ENCODE peak calls at places on chromosome 5, in four cellular contexts. G is WTC11, W is GM12878, V is HepG2. O is an unnamed sample.
A peak's percentile ranks its signal among the peaks of the same experiment; 100 is the strongest.

GRCh38 chr5:138639326-138639725 is 64.1 kb upstream of the HSPA9 start:
- DNase-seq in V (no peak), W (no peak), G (no peak), O (no peak)

GRCh38 chr5:76818844-76819831 is at the start of gene F2RL1:
- DNase-seq in V (peak; percentile 81), G (peak; percentile 95), W (no peak), O (peak; percentile 84)

GRCh38 chr5:29897916-29898315 is 1295.6 kb upstream of the CDH6 start:
- DNase-seq in W (no peak), V (no peak), G (no peak), O (no peak)

GRCh38 chr5:152113401-152113800 is 188.8 kb upstream of the GLRA1 start:
- DNase-seq in G (no peak), V (no peak), W (no peak), O (no peak)

GRCh38 chr5:74589204-74590056 is 51.1 kb downstream of the ENC1 start:
- DNase-seq in V (no peak), G (no peak), W (no peak), O (no peak)

GRCh38 chr5:74966151-74967050 is 86.0 kb downstream of the GCNT4 start:
- DNase-seq in W (no peak), G (no peak), V (no peak), O (no peak)

GRCh38 chr5:38932854-38933408 is 87.1 kb downstream of the OSMR start:
- DNase-seq in W (no peak), G (no peak), V (no peak), O (peak; percentile 24)

GRCh38 chr5:160899735-160900134 is 47.7 kb upstream of the ATP10B start:
- DNase-seq in W (no peak), G (peak; percentile 32), V (no peak), O (no peak)

GRCh38 chr5:178312900-178313299 is 80.3 kb upstream of the PHYKPL start:
- DNase-seq in W (no peak), V (no peak), G (no peak), O (no peak)

GRCh38 chr5:3341446-3342240 is 254.0 kb upstream of the IRX1 start:
- DNase-seq in V (no peak), W (no peak), G (no peak), O (no peak)

GRCh38 chr5:170974487-170974886 is 112.7 kb downstream of the RANBP17 start:
- DNase-seq in V (no peak), W (no peak), G (no peak), O (no peak)

GRCh38 chr5:140806834-140807775 is at the start of gene PCDHA4:
- DNase-seq in V (peak; percentile 9), W (no peak), G (peak; percentile 90), O (peak; percentile 17)

GRCh38 chr5:26388946-26389345 is 649.4 kb downstream of the CDH9 start:
- DNase-seq in W (no peak), V (no peak), G (no peak), O (no peak)

GRCh38 chr5:157301066-157301465 is 35.1 kb downstream of the CYFIP2 start:
- DNase-seq in V (no peak), W (no peak), G (no peak), O (no peak)

GRCh38 chr5:157306690-157307089 is 40.8 kb downstream of the CYFIP2 start:
- DNase-seq in G (no peak), W (no peak), V (no peak), O (no peak)

GRCh38 chr5:157303023-157303422 is 37.1 kb downstream of the CYFIP2 start:
- DNase-seq in V (no peak), W (no peak), G (no peak), O (no peak)

GRCh38 chr5:157306092-157306491 is 40.2 kb downstream of the CYFIP2 start:
- DNase-seq in W (no peak), V (no peak), G (no peak), O (no peak)

DNA sequence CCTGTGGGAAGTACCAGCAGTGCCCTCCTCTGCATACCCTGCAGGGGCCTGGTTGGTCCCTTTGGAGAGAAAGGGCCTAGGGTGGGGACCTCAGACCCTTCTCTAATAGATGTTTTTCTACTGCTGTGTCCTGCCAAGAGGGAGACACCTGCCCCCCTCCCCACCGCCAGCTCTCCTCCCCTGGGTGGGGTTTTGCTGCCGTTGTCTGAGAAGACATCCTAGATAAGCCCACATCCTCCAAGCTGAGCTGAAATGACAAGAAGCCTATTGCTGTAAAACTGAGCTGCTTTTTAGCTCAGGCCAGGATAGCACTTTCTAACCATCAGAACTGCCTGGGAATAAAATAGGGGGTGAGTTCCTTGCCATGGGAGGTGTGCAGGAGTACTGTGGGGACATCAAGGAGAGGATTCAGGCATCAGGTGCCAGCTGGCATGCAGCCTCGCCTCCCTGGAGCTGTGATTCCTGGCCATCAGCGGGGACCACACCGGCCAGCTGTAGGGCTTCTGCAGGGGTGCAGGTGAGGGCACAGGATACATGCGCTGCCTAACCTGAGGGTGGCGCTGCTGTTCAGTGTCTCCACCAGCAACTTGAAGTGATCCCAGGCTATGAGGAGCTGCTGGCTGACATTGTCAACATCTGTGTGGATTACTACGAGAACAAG is 37.9 kb downstream of the CYFIP2 start:
- DNase-seq in G (peak; percentile 85), V (no peak), W (no peak), O (peak; percentile 39)
- TF ChIP-seq ETV6 in G (no peak), V (no peak), W (no peak), O (no peak)

GRCh38 chr5:93715776-93716175 is 25.6 kb downstream of the POU5F2 start:
- DNase-seq in V (no peak), G (no peak), W (no peak), O (no peak)

GRCh38 chr5:93717162-93717561 is 24.2 kb downstream of the POU5F2 start:
- DNase-seq in W (no peak), V (peak; percentile 45), G (no peak), O (no peak)

GRCh38 chr5:93721045-93721444 is 20.4 kb downstream of the POU5F2 start:
- DNase-seq in G (no peak), V (no peak), W (no peak), O (no peak)

GRCh38 chr5:93716453-93716852 is 24.9 kb downstream of the POU5F2 start:
- DNase-seq in V (no peak), W (no peak), G (no peak), O (no peak)

GRCh38 chr5:93715327-93715726 is 26.1 kb downstream of the POU5F2 start:
- DNase-seq in V (peak; percentile 5), G (no peak), W (no peak), O (no peak)
- TF ChIP-seq ETV6 in V (no peak), G (no peak), W (no peak), O (no peak)

GRCh38 chr5:115548683-115549082 is 4.1 kb upstream of the FEM1C start:
- DNase-seq in W (no peak), G (no peak), V (no peak), O (no peak)

GRCh38 chr5:115551415-115551814 is 6.8 kb upstream of the FEM1C start:
- DNase-seq in W (no peak), V (no peak), G (no peak), O (peak; percentile 61)

GRCh38 chr5:115553082-115553481 is 8.5 kb upstream of the FEM1C start:
- DNase-seq in V (no peak), G (no peak), W (no peak), O (no peak)

GRCh38 chr5:115545065-115545882 is 699 bp upstream of the FEM1C start:
- DNase-seq in G (no peak), V (no peak), W (no peak), O (no peak)

DNA sequence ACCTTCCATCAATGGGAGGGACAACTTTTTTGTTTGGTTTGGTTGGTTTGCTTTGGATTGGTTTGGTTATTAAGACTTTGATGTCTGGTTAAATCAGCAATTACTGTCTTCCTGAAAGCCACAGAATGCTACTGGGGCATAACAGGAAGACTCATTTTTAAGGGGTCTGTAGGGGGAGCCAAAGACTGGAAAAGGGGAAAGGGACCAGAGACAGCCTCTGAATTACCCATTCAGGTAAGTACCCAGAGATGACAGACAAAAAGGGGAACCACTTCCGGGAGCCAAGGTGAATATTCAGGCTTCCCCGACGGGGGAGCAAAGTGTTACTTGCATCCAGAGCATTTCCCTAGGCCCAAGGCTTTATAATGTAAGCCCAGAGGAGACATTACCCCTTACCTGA is 4.6 kb upstream of the FEM1C start:
- DNase-seq in W (peak; percentile 48), V (peak; percentile 45), G (peak; percentile 51), O (no peak)
- TF ChIP-seq ETV6 in W (no peak), V (no peak), G (no peak), O (no peak)

GRCh38 chr5:60229786-60230185 is 336.3 kb upstream of the PDE4D start:
- DNase-seq in G (no peak), W (no peak), V (no peak), O (no peak)

GRCh38 chr5:60228676-60229075 is 335.1 kb upstream of the PDE4D start:
- DNase-seq in W (no peak), V (no peak), G (no peak), O (no peak)

GRCh38 chr5:60232051-60232794 is 338.7 kb upstream of the PDE4D start:
- DNase-seq in V (no peak), G (no peak), W (no peak), O (no peak)
- TF ChIP-seq ETV6 in V (no peak), G (no peak), W (no peak), O (no peak)

GRCh38 chr5:150487199-150488061 is 20.5 kb upstream of the NDST1 start:
- DNase-seq in G (no peak), W (no peak), V (peak; percentile 80), O (peak; percentile 46)

GRCh38 chr5:150484964-150485769 is 22.8 kb upstream of the NDST1 start:
- DNase-seq in V (peak; percentile 39), W (no peak), G (no peak), O (no peak)

GRCh38 chr5:150485770-150486401 is 22.0 kb upstream of the NDST1 start:
- DNase-seq in W (no peak), G (peak; percentile 67), V (no peak), O (peak; percentile 83)

GRCh38 chr5:150488519-150489357 is 19.2 kb upstream of the NDST1 start:
- DNase-seq in G (no peak), V (no peak), W (no peak), O (peak; percentile 41)

GRCh38 chr5:150486402-150487198 is 21.3 kb upstream of the NDST1 start:
- DNase-seq in W (no peak), G (peak; percentile 86), V (peak; percentile 71), O (peak; percentile 74)
- TF ChIP-seq ETV6 in W (no peak), G (peak; percentile 18), V (no peak), O (no peak)

GRCh38 chr5:80255425-80255751 is 460 bp downstream of the SERINC5 start:
- DNase-seq in V (no peak), G (peak; percentile 54), W (no peak), O (peak; percentile 66)

GRCh38 chr5:80250801-80251200 is 5.0 kb downstream of the SERINC5 start:
- DNase-seq in W (no peak), V (no peak), G (no peak), O (no peak)

GRCh38 chr5:80251636-80252035 is 4.2 kb downstream of the SERINC5 start:
- DNase-seq in W (no peak), V (no peak), G (no peak), O (no peak)

GRCh38 chr5:80255752-80256479 is at the start of gene SERINC5:
- DNase-seq in G (peak; percentile 78), W (no peak), V (peak; percentile 53), O (peak; percentile 88)

DNA sequence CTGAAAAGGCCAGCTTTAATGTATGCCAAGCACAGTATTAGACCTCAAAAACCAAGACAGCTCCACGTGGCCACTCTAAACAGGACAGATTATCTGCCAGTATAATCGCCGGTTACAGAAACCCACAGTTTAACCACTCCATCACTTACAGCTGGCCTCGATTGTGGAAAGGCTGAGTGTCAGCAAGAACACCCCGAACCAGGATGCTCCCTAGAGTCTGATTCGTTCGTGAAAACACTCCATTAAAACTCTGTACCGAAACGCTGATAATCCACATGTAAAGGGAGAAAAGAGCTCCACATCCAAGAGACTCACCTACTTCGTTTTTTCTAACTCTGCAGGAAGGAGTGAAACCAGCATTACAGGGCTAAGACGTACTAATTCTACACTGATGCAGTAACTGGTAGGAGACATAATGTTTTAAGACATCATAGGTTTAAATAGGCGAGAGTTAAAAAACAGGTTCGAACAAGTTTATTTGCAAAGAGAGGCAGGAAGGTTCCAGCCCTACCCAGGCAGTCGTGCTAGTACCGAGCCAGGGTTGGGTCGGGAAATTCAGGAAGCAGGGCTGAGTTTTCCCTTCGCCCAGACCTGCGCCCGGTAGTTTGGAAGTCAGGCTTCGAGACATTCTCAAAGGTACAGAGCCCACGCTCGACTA is 952 bp downstream of the SERINC5 start:
- DNase-seq in W (no peak), V (no peak), G (no peak), O (peak; percentile 19)
- TF ChIP-seq ETV6 in W (no peak), V (no peak), G (no peak), O (no peak)